ENCODE peak calls at places on chromosomes 2 and 18, in four cellular contexts. K is activated naive CD4-positive, alpha-beta T cell; O is GM13976; N is ACHN. Q is an unnamed sample.

GRCh38 chr2:132593171-132593570 is 76.8 kb downstream of the LYPD1 start:
- DNase-seq in K (no peak), O (no peak), N (peak; percentile 79), Q (no peak)

GRCh38 chr2:84631047-84631446 is 114.7 kb downstream of the DNAH6 start:
- DNase-seq in K (no peak), O (peak; percentile 34), N (peak; percentile 74), Q (peak; percentile 74)

GRCh38 chr2:96138146-96139145 is at the start of gene ASTL:
- DNase-seq in K (peak; percentile 59), O (peak; percentile 82), N (peak; percentile 39), Q (peak; percentile 76)

GRCh38 chr18:47594063-47594462 is 336.4 kb downstream of the SMAD2 start:
- DNase-seq in K (no peak), O (no peak), N (no peak), Q (no peak)

GRCh38 chr2:203327918-203328734 is at the start of gene ABI2:
- DNase-seq in K (peak; percentile 39), O (peak; percentile 92), N (peak; percentile 86), Q (peak; percentile 91)

GRCh38 chr2:120388222-120389035 is 42.5 kb downstream of the INHBB start:
- DNase-seq in K (no peak), O (no peak), N (no peak), Q (no peak)

GRCh38 chr2:218889937-218890336 is 9.3 kb downstream of the WNT10A start:
- DNase-seq in K (no peak), O (no peak), N (no peak), Q (no peak)

GRCh38 chr2:29423267-29423666 is 308.1 kb downstream of the CLIP4 start:
- DNase-seq in K (no peak), O (no peak), N (no peak), Q (no peak)

GRCh38 chr18:527136-527535 is 26.6 kb upstream of the COLEC12 start:
- DNase-seq in K (no peak), O (no peak), N (no peak), Q (no peak)

GRCh38 chr2:63840081-63840784 is 1.5 kb upstream of the UGP2 start:
- DNase-seq in K (no peak), O (peak; percentile 35), N (no peak), Q (peak; percentile 35)